ENCODE peak calls at places on chromosomes 2 and 18, in eight cellular contexts. H, N, M, K, Z, C, E and Y are unnamed samples.

GRCh38 chr2:48968011-48968410 is 186.3 kb downstream of the FSHR start:
- DNase-seq in H (no peak), N (no peak), M (no peak), K (no peak), E (no peak), Z (no peak), C (no peak), Y (no peak)

GRCh38 chr18:48854780-48855179 is 96.0 kb downstream of the SMAD7 start:
- DNase-seq in N (no peak), C (no peak), M (no peak), K (no peak), Z (no peak), E (no peak), H (no peak), Y (no peak)

GRCh38 chr2:239958366-239958765 is 66.8 kb downstream of the NDUFA10 start:
- DNase-seq in N (no peak), E (no peak), M (no peak), C (no peak), H (no peak), K (no peak), Z (no peak), Y (no peak)

GRCh38 chr2:47043142-47043890 is 111.8 kb downstream of the STPG4 start:
- DNase-seq in M (peak), E (no peak), Z (peak), K (peak), N (no peak), H (no peak), C (peak), Y (no peak)

GRCh38 chr2:133740500-133740899 is 172.2 kb upstream of the NCKAP5 start:
- DNase-seq in M (no peak), H (no peak), K (no peak), C (no peak), N (no peak), Z (no peak), E (no peak), Y (no peak)

GRCh38 chr2:109216332-109216731 is 87.3 kb downstream of the SH3RF3 start:
- DNase-seq in E (no peak), N (no peak), Z (no peak), H (no peak), K (no peak), M (no peak), C (no peak), Y (no peak)

GRCh38 chr2:150211164-150211631 is 276.3 kb downstream of the RND3 start:
- DNase-seq in H (no peak), C (no peak), M (no peak), K (no peak), Z (no peak), N (no peak), E (no peak), Y (no peak)

GRCh38 chr18:577606-578005 is 2.6 kb upstream of the CETN1 start:
- DNase-seq in H (no peak), E (no peak), Z (no peak), C (no peak), K (no peak), M (peak), N (no peak), Y (no peak)

GRCh38 chr18:8673276-8674209 is 31.8 kb upstream of the MTCL1 start:
- DNase-seq in K (no peak), N (no peak), E (no peak), M (no peak), H (no peak), C (peak), Z (no peak), Y (no peak)

GRCh38 chr2:186129767-186130581 is 356.1 kb upstream of the ZC3H15 start:
- DNase-seq in K (no peak), C (peak), Z (no peak), E (no peak), H (no peak), M (peak), N (no peak), Y (no peak)

GRCh38 chr2:95317123-95317500 is 20.0 kb downstream of the KCNIP3 start:
- DNase-seq in Z (no peak), E (no peak), H (no peak), M (no peak), K (no peak), N (no peak), C (no peak), Y (no peak)

GRCh38 chr2:179592167-179592936 is 269.1 kb downstream of the ZNF385B start:
- DNase-seq in E (no peak), K (no peak), C (no peak), Z (no peak), M (no peak), N (no peak), H (no peak), Y (no peak)

GRCh38 chr2:48755473-48755872 is at the start of gene LHCGR:
- DNase-seq in Z (peak), K (peak), C (no peak), H (no peak), N (no peak), E (no peak), M (no peak), Y (no peak)

GRCh38 chr2:49403722-49404507 is 249.6 kb upstream of the FSHR start:
- DNase-seq in M (no peak), N (no peak), Z (no peak), C (no peak), E (no peak), H (no peak), K (no peak), Y (no peak)

GRCh38 chr2:168851674-168852320 is 38.4 kb downstream of the SPC25 start:
- DNase-seq in E (peak), Z (peak), M (no peak), K (peak), C (no peak), H (no peak), N (no peak), Y (peak)

GRCh38 chr2:215764441-215765048 is 248.8 kb downstream of the MREG start:
- DNase-seq in E (no peak), H (no peak), C (no peak), Z (no peak), K (no peak), N (no peak), M (no peak), Y (no peak)

GRCh38 chr2:161207941-161208340 is 47.7 kb downstream of the TANK start:
- DNase-seq in Z (no peak), H (no peak), M (no peak), K (no peak), N (no peak), C (no peak), E (no peak), Y (no peak)

GRCh38 chr18:36296591-36297418 is 708 bp upstream of the FHOD3 start:
- DNase-seq in Z (peak), N (peak), C (peak), E (no peak), H (peak), K (peak), M (peak), Y (peak)

GRCh38 chr2:128602038-128602698 is 283.5 kb upstream of the HS6ST1 start:
- DNase-seq in M (no peak), E (no peak), H (no peak), Z (no peak), C (no peak), K (no peak), N (no peak), Y (no peak)

GRCh38 chr2:64698668-64699444 is 45.1 kb upstream of the SERTAD2 start:
- DNase-seq in E (no peak), N (no peak), M (peak), H (peak), K (no peak), Z (no peak), C (peak), Y (no peak)

GRCh38 chr18:80229342-80229741 is 18.0 kb downstream of the PARD6G start:
- DNase-seq in M (no peak), H (no peak), Z (no peak), E (no peak), N (no peak), K (no peak), C (no peak), Y (no peak)

GRCh38 chr2:234329202-234329930 is 167.5 kb downstream of the ARL4C start:
- DNase-seq in M (no peak), K (no peak), E (no peak), Z (no peak), H (no peak), N (no peak), C (peak), Y (no peak)

GRCh38 chr18:31057917-31058316 is 15.4 kb upstream of the DSC3 start:
- DNase-seq in N (no peak), H (no peak), C (no peak), K (no peak), Z (no peak), M (no peak), E (no peak), Y (no peak)

GRCh38 chr18:33282709-33283333 is 157.7 kb downstream of the CCDC178 start:
- DNase-seq in Z (no peak), H (no peak), M (no peak), N (no peak), K (no peak), E (no peak), C (no peak), Y (no peak)

GRCh38 chr2:11831415-11831814 is 85.0 kb downstream of the LPIN1 start:
- DNase-seq in H (no peak), Z (no peak), N (no peak), E (no peak), K (no peak), M (no peak), C (no peak), Y (no peak)

GRCh38 chr2:172847188-172847587 is 111.5 kb downstream of the RAPGEF4 start:
- DNase-seq in N (no peak), E (no peak), M (no peak), H (no peak), Z (no peak), K (no peak), C (no peak), Y (no peak)

GRCh38 chr2:221896505-221897151 is 324.5 kb upstream of the EPHA4 start:
- DNase-seq in C (no peak), M (no peak), N (no peak), Z (peak), E (no peak), K (no peak), H (no peak), Y (no peak)

GRCh38 chr18:58338961-58339722 is 289.7 kb downstream of the ALPK2 start:
- DNase-seq in Z (no peak), N (peak), K (peak), C (no peak), H (no peak), E (peak), M (no peak), Y (no peak)

GRCh38 chr2:164737612-164738081 is 104.0 kb downstream of the COBLL1 start:
- DNase-seq in Z (peak), H (peak), C (no peak), M (peak), N (peak), E (peak), K (peak), Y (peak)

DNA sequence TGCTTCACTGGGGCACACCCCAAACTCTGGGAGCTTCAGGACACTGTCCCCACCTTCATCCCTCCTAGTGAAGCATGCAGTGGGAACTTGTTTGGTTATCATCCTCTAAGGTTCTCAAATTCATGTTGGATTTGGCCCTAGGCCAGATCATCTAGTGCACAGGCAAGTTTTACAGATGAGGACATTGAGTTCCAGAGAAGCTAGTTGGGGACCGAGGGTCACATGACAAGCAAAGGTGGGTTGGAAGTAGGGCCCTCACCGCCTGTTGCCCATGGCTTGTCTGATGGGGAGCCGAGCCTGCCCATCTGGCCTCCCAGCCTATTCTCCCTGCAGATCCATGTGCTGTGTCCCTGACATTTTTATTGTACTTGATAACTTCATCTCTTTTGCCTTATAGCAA is 2.8 kb downstream of the PRKCE start:
- DNase-seq in C (no peak), N (no peak), Z (no peak), E (peak), H (no peak), K (no peak), M (no peak), Y (no peak)
- H3K4me3 ChIP-seq in C (no peak), N (no peak), Z (no peak), E (no peak), H (no peak), K (no peak), M (no peak), Y (no peak)

DNA sequence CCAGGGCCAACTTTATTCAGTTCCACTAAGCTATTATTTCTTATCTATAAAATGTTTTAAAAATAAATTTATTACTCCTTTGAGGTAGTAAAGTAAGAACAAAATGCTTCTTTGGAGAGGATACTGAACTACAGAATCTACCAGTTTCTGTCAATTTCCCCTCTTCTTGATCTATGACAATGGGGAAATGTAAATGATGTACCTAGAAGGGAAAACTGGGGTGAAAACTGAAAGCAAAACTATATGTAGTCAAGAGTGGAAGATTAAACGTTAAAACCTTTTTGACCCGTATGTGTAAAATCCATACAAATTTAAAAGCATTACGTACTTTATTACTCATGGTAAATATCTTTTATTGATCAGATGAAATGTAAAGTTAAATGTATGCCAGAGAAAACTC is 1287.8 kb upstream of the TMEFF2 start:
- DNase-seq in K (no peak), C (no peak), E (no peak), M (no peak), H (no peak), Z (no peak), N (no peak), Y (no peak)
- H3K4me3 ChIP-seq in K (no peak), C (no peak), E (no peak), M (no peak), H (no peak), Z (no peak), N (no peak), Y (no peak)

GRCh38 chr18:12701161-12701560 is 1.4 kb downstream of the CEP76 start:
- DNase-seq in M (no peak), K (no peak), C (peak), E (no peak), N (no peak), H (no peak), Z (no peak), Y (no peak)
- H3K4me3 ChIP-seq in M (peak), K (peak), C (peak), E (peak), N (peak), H (peak), Z (peak), Y (peak)

GRCh38 chr18:40072761-40073160 is 1882.3 kb upstream of the PIK3C3 start:
- DNase-seq in E (no peak), H (no peak), M (no peak), C (no peak), K (no peak), Z (no peak), N (peak), Y (no peak)
- H3K4me3 ChIP-seq in E (no peak), H (no peak), M (no peak), C (no peak), K (no peak), Z (no peak), N (no peak), Y (no peak)